ENCODE peak calls at places on chromosomes 6 and 20, in six cellular contexts. P is brain microvascular endothelial cell, O is transverse colon, Z is Peyer's patch, M is ACHN, N is WTC11. H is an unnamed sample.

GRCh38 chr6:30700340-30700739 is 9.6 kb upstream of the NRM start:
- DNase-seq in P (no peak), O (no peak), Z (no peak), M (no peak), N (no peak), H (no peak)

GRCh38 chr20:37711987-37712961 is 18.4 kb downstream of the CTNNBL1 start:
- DNase-seq in P (no peak), O (no peak), Z (no peak), M (no peak), N (no peak), H (peak; percentile 33)

GRCh38 chr6:121932071-121933009 is 467.1 kb upstream of the HSF2 start:
- DNase-seq in P (peak; percentile 86), O (no peak), Z (no peak), M (no peak), N (peak; percentile 69), H (no peak)

GRCh38 chr6:121435444-121436069 is at the start of gene GJA1:
- DNase-seq in P (peak; percentile 85), O (peak; percentile 12), Z (no peak), M (peak; percentile 85), N (peak; percentile 45), H (no peak)

GRCh38 chr6:169491482-169491881 is 210.3 kb downstream of the WDR27 start:
- DNase-seq in P (no peak), O (no peak), Z (no peak), M (no peak), N (no peak), H (no peak)

GRCh38 chr6:108562503-108562993 is 1.8 kb downstream of the FOXO3 start:
- DNase-seq in P (peak; percentile 47), O (peak; percentile 65), Z (peak; percentile 34), M (peak; percentile 86), N (peak; percentile 74), H (peak; percentile 84)

GRCh38 chr6:15754035-15754705 is 91.3 kb upstream of the DTNBP1 start:
- DNase-seq in P (peak; percentile 36), O (no peak), Z (no peak), M (peak; percentile 37), N (no peak), H (no peak)

GRCh38 chr6:46393940-46394337 is 97.3 kb downstream of the RCAN2 start:
- DNase-seq in P (no peak), O (no peak), Z (no peak), M (no peak), N (no peak), H (no peak)

GRCh38 chr6:43275782-43276179 is 22.3 kb upstream of the SLC22A7 start:
- DNase-seq in P (no peak), O (no peak), Z (no peak), M (no peak), N (no peak), H (no peak)

GRCh38 chr20:1686151-1686748 is 28.7 kb upstream of the SIRPG start:
- DNase-seq in P (no peak), O (no peak), Z (no peak), M (no peak), N (no peak), H (no peak)

GRCh38 chr6:97289332-97289731 is 6.3 kb upstream of the MMS22L start:
- DNase-seq in P (no peak), O (no peak), Z (no peak), M (no peak), N (no peak), H (no peak)

GRCh38 chr20:61883867-61884393 is 181.8 kb downstream of the TAF4 start:
- DNase-seq in P (no peak), O (no peak), Z (no peak), M (no peak), N (no peak), H (no peak)

GRCh38 chr20:23928788-23929187 is 49.2 kb upstream of the CST5 start:
- DNase-seq in P (no peak), O (no peak), Z (no peak), M (no peak), N (no peak), H (peak; percentile 34)

GRCh38 chr20:11929947-11930346 is 12.3 kb downstream of the BTBD3 start:
- DNase-seq in P (no peak), O (no peak), Z (no peak), M (no peak), N (no peak), H (no peak)

GRCh38 chr6:167485186-167485978 is 160.5 kb downstream of the TTLL2 start:
- DNase-seq in P (peak; percentile 35), O (no peak), Z (no peak), M (peak; percentile 22), N (no peak), H (peak; percentile 28)

GRCh38 chr6:134077301-134077700 is 24.9 kb upstream of the SLC2A12 start:
- DNase-seq in P (peak; percentile 30), O (no peak), Z (no peak), M (no peak), N (no peak), H (no peak)

GRCh38 chr6:150576651-150577226 is 22.9 kb upstream of the PLEKHG1 start:
- DNase-seq in P (no peak), O (no peak), Z (no peak), M (no peak), N (no peak), H (no peak)

GRCh38 chr6:38484656-38485055 is 155.1 kb downstream of the BTBD9 start:
- DNase-seq in P (no peak), O (no peak), Z (no peak), M (no peak), N (no peak), H (no peak)

GRCh38 chr6:152605901-152606390 is 31.2 kb downstream of the SYNE1 start:
- DNase-seq in P (no peak), O (no peak), Z (no peak), M (no peak), N (no peak), H (no peak)

GRCh38 chr20:44721785-44722054 is 6.6 kb downstream of the CCN5 start:
- DNase-seq in P (no peak), O (no peak), Z (no peak), M (no peak), N (no peak), H (no peak)

GRCh38 chr6:16823700-16824352 is 62.6 kb upstream of the ATXN1 start:
- DNase-seq in P (no peak), O (no peak), Z (no peak), M (no peak), N (no peak), H (no peak)

GRCh38 chr6:105874835-105875626 is 211.1 kb upstream of the PRDM1 start:
- DNase-seq in P (no peak), O (no peak), Z (no peak), M (no peak), N (no peak), H (no peak)

H was measured in NCI-H1417.